ENCODE peak calls at places on chromosomes 5 and 9, in nine cellular contexts. V, N, I, R, G, A, J, X and E are unnamed samples.

GRCh38 chr9:99835581-99835980 is 13.9 kb downstream of the NR4A3 start:
- DNase-seq in V (no peak), X (no peak), I (no peak), N (no peak), R (no peak), J (no peak), G (no peak), A (no peak), E (no peak)

GRCh38 chr9:96015876-96016686 is 140.6 kb downstream of the ERCC6L2 start:
- DNase-seq in X (no peak), V (no peak), J (no peak), G (no peak), A (no peak), I (no peak), N (no peak), R (no peak), E (no peak)

GRCh38 chr9:85514256-85514655 is 227.5 kb downstream of the AGTPBP1 start:
- DNase-seq in G (no peak), A (no peak), R (no peak), X (no peak), J (peak; percentile 80), N (no peak), I (no peak), V (no peak), E (no peak)

GRCh38 chr5:137433539-137433938 is 65.6 kb downstream of the SPOCK1 start:
- DNase-seq in V (no peak), A (no peak), R (no peak), J (no peak), X (no peak), I (no peak), N (no peak), G (no peak), E (no peak)

GRCh38 chr9:5767968-5768932 is 64.7 kb downstream of the ERMP1 start:
- DNase-seq in I (no peak), A (no peak), V (no peak), G (no peak), N (no peak), J (no peak), R (no peak), X (no peak), E (no peak)

GRCh38 chr5:141488591-141489478 is at the start of gene PCDHGC5:
- DNase-seq in I (no peak), V (no peak), R (no peak), N (no peak), X (no peak), J (peak; percentile 75), G (no peak), A (no peak), E (no peak)

GRCh38 chr5:8340739-8341344 is 471.9 kb downstream of the MTRR start:
- DNase-seq in J (no peak), V (no peak), I (no peak), R (no peak), G (no peak), A (no peak), N (no peak), X (no peak), E (no peak)

GRCh38 chr9:4793412-4794005 is 765 bp downstream of the RCL1 start:
- DNase-seq in N (no peak), R (no peak), A (no peak), J (peak; percentile 20), I (no peak), X (no peak), G (no peak), V (no peak), E (no peak)

GRCh38 chr9:26687421-26687820 is 205.2 kb downstream of the CAAP1 start:
- DNase-seq in N (no peak), X (no peak), V (no peak), J (no peak), A (no peak), I (no peak), G (no peak), R (no peak), E (no peak)

GRCh38 chr9:6929428-6929827 is 171.7 kb downstream of the KDM4C start:
- DNase-seq in A (no peak), G (no peak), X (no peak), I (no peak), J (no peak), N (no peak), V (no peak), R (no peak), E (no peak)

GRCh38 chr5:29079771-29080170 is 2041.4 kb upstream of the CDH9 start:
- DNase-seq in J (no peak), G (no peak), X (no peak), R (no peak), A (no peak), N (no peak), I (no peak), V (peak; percentile 4), E (peak; percentile 3)
- TF ChIP-seq CTCF in J (no peak), G (no peak), X (no peak), R (no peak), A (no peak), N (no peak), I (no peak), V (no peak), E (peak; percentile 20)

GRCh38 chr5:128966846-128967245 is 1.6 kb downstream of the SLC27A6 start:
- DNase-seq in R (no peak), J (no peak), I (no peak), V (no peak), A (no peak), N (no peak), X (no peak), G (no peak), E (no peak)

GRCh38 chr5:128965011-128965637 is at the start of gene SLC27A6:
- DNase-seq in X (peak; percentile 13), N (peak; percentile 63), V (peak; percentile 76), G (no peak), A (peak; percentile 46), R (no peak), I (no peak), J (no peak), E (no peak)

GRCh38 chr5:128962211-128962610 is 3.1 kb upstream of the SLC27A6 start:
- DNase-seq in A (no peak), R (no peak), X (no peak), J (no peak), N (no peak), G (no peak), V (no peak), I (no peak), E (no peak)

GRCh38 chr5:128965638-128966302 is 482 bp downstream of the SLC27A6 start:
- DNase-seq in V (peak; percentile 32), N (no peak), R (no peak), X (no peak), A (no peak), G (no peak), I (no peak), J (no peak), E (no peak)

GRCh38 chr5:128966375-128966774 is 1.1 kb downstream of the SLC27A6 start:
- DNase-seq in X (no peak), N (peak; percentile 30), A (no peak), I (no peak), J (no peak), V (no peak), R (no peak), G (no peak), E (no peak)
- TF ChIP-seq CTCF in X (no peak), N (no peak), A (peak; percentile 30), I (no peak), J (no peak), V (no peak), R (no peak), G (no peak), E (no peak)

DNA sequence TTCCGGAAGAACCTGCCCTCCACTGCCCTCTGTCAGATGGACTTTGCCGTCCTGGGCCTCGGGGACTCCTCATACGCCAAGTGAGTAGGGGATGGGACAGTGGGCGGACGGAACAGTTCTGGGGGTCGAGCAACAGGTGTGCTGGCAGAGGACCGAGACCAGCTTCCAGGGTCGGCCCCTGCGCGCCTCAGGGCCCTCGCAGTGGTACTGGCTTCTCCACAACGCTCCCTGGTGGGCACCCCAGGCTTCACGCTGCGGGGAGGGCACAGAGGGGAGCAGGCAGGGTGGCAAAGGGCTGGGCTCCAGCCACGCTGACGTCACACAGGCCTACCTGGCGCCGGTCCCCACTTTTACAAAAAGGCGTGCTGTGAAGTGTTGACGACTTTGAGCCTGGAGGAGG is 7.0 kb downstream of the NDOR1 start:
- DNase-seq in A (no peak), V (no peak), J (no peak), G (no peak), N (no peak), R (no peak), I (no peak), X (no peak), E (no peak)
- TF ChIP-seq CTCF in A (no peak), V (no peak), J (no peak), G (no peak), N (no peak), R (no peak), I (no peak), X (no peak), E (no peak)

GRCh38 chr9:20623748-20624124 is 1.4 kb upstream of the MLLT3 start:
- DNase-seq in X (peak; percentile 8), J (no peak), R (no peak), V (no peak), A (no peak), I (no peak), G (no peak), N (no peak), E (no peak)

GRCh38 chr9:20622330-20623020 is at the start of gene MLLT3:
- DNase-seq in N (peak; percentile 98), G (peak; percentile 64), R (peak; percentile 95), V (peak; percentile 97), J (peak; percentile 98), I (peak; percentile 97), X (peak; percentile 96), A (peak; percentile 97), E (peak; percentile 93)

GRCh38 chr9:20623021-20623747 is 885 bp upstream of the MLLT3 start:
- DNase-seq in J (peak; percentile 34), G (no peak), X (peak; percentile 14), R (peak; percentile 50), I (peak; percentile 46), A (peak; percentile 26), N (peak; percentile 35), V (peak; percentile 45), E (peak; percentile 21)

GRCh38 chr9:20624201-20625002 is 2.1 kb upstream of the MLLT3 start:
- DNase-seq in X (peak; percentile 62), N (peak; percentile 57), J (peak; percentile 72), I (peak; percentile 63), A (peak; percentile 22), R (no peak), G (no peak), V (peak; percentile 48), E (peak; percentile 42)

DNA sequence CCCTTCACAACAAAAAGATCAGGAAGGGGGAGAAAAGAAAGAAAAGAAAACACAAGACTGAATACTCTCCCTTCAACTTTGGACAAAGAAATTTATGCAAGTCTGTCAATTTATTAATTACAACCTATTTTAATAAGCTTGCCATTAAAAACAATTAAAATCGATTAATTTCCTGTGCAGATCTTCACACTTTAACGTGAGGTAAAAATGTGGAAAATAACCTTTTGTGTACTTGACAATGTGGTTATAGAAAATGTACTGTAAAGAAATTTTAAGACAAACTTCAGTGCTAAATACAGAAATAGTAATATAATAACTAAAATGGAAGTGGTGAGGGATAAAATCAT is 2.7 kb upstream of the MLLT3 start:
- DNase-seq in G (no peak), J (no peak), N (no peak), X (no peak), A (no peak), I (no peak), R (no peak), V (no peak), E (no peak)
- TF ChIP-seq CTCF in G (no peak), J (peak; percentile 75), N (no peak), X (no peak), A (no peak), I (no peak), R (peak; percentile 45), V (peak; percentile 34), E (no peak)